ENCODE peak calls at places on chromosome 6, in six cellular contexts. M is left ventricle myocardium inferior, X is brain microvascular endothelial cell, U is fibroblast of lung, Q is ovary, O is IMR-90. L is an unnamed sample.

GRCh38 chr6:157106487-157106886 is 216.8 kb downstream of the TMEM242 start:
- DNase-seq in M (no peak), X (peak; percentile 74), U (peak; percentile 51), Q (no peak), O (peak; percentile 78), L (no peak)

GRCh38 chr6:96923871-96924493 is 546 bp upstream of the KLHL32 start:
- DNase-seq in M (no peak), X (no peak), U (no peak), Q (no peak), O (no peak), L (no peak)

GRCh38 chr6:5164092-5164491 is 79.0 kb downstream of the PPP1R3G start:
- DNase-seq in M (no peak), X (no peak), U (no peak), Q (no peak), O (no peak), L (no peak)

GRCh38 chr6:116363759-116364158 is 7.0 kb upstream of the DSE start:
- DNase-seq in M (no peak), X (no peak), U (peak; percentile 40), Q (no peak), O (peak; percentile 38), L (no peak)

GRCh38 chr6:56992703-56993102 is 37.8 kb downstream of the BEND6 start:
- DNase-seq in M (no peak), X (no peak), U (no peak), Q (no peak), O (peak; percentile 3), L (no peak)

GRCh38 chr6:81515562-81516453 is 236.7 kb downstream of the TENT5A start:
- DNase-seq in M (no peak), X (no peak), U (peak; percentile 79), Q (peak; percentile 18), O (peak; percentile 47), L (peak; percentile 50)

GRCh38 chr6:105135907-105136432 is 43.8 kb downstream of the POPDC3 start:
- DNase-seq in M (no peak), X (peak; percentile 2), U (peak; percentile 24), Q (no peak), O (peak; percentile 22), L (no peak)

GRCh38 chr6:11493979-11494378 is 43.6 kb upstream of the TMEM170B start:
- DNase-seq in M (no peak), X (no peak), U (no peak), Q (no peak), O (no peak), L (no peak)

GRCh38 chr6:11277275-11278206 is 45.1 kb upstream of the NEDD9 start:
- DNase-seq in M (no peak), X (peak; percentile 71), U (peak; percentile 64), Q (peak; percentile 29), O (peak; percentile 82), L (peak; percentile 74)

DNA sequence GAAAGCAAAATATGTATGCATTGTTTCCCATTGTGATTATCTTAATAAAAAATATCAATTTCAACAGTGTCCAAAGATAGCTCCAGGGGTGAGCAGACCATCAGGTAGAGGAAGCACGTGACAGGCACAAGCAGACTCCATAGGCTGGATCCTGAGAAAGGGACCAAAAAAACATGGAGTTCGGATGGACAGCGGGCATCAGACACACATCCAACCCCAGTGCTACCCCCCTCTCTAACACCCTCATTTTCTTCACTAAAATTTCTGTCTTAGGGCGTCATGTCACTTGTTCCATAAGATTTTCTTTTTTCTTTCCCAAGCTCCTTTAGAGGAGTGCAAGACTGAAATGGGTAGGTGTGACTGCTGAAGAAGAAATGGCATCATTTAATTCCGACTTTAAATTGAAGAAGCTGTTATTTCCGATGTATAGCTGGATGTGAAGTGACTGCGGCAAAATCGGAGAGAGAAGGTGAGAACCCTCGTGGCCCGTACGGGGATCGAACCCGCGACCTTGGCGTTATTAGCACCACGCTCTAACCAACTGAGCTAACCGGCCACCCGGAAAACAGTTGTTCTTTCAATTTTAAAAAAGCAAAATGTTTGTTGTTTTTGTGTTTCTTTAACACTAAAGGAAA is 10.3 kb upstream of the PRSS16 start:
- DNase-seq in M (no peak), X (peak; percentile 85), U (peak; percentile 43), Q (no peak), O (peak; percentile 77), L (no peak)
- H3K4me3 ChIP-seq in M (no peak overlapping the region), X (peak overlapping the region; percentile 45), U (no peak overlapping the region), Q (no peak overlapping the region), O (no peak overlapping the region), L (no peak overlapping the region)

GRCh38 chr6:108161724-108162282 is 4.0 kb upstream of the NR2E1 start:
- DNase-seq in M (no peak), X (no peak), U (no peak), Q (no peak), O (no peak), L (no peak)

GRCh38 chr6:108163644-108164536 is 1.9 kb upstream of the NR2E1 start:
- DNase-seq in M (no peak), X (no peak), U (no peak), Q (no peak), O (no peak), L (no peak)

GRCh38 chr6:108164815-108165706 is 761 bp upstream of the NR2E1 start:
- DNase-seq in M (no peak), X (no peak), U (no peak), Q (no peak), O (no peak), L (no peak)

GRCh38 chr6:108164537-108164814 is 1.3 kb upstream of the NR2E1 start:
- DNase-seq in M (no peak), X (no peak), U (no peak), Q (no peak), O (no peak), L (no peak)

DNA sequence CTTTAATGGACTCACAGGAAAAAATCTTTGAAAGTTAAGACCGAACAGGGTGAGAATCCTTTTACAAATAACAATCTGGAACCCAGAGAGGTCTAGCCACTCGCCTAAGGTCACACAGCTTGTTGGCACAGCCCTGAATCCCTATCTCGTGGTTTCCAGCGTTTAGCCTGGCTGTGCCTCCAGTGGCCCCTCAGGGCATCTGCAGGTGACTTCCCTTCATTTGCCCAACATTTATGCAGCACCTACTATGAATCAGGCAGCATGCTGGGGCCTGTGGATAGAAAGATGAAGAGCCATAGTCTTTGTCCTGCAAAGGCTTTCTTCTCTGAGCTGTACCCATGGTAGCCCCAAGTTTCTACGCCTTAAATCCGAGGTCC is 2.6 kb upstream of the NR2E1 start:
- DNase-seq in M (no peak), X (no peak), U (no peak), Q (no peak), O (no peak), L (no peak)
- TF ChIP-seq CTCF in M (no peak), X (peak; percentile 18), U (no peak), Q (no peak), O (no peak), L (no peak)

DNA sequence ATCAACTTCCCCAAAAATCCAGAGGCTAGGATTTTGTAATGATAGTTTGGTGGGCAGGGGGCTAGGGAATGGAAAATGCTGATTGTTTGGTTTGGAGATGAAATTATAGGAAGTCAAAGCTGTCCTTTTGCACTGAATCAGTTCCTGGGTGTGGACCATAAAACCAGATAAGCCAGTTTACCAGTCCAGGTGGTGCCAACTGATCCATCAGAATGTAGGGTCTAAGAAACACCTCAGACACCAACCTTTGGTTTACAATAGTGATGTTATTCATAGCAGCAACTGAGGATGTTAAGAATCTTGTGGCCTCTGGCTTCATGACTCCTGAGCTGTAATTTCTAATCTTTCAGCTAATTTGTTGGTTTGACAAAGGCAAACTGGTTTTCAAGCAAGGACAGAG is 496.6 kb upstream of the EPHA7 start:
- DNase-seq in M (no peak), X (no peak), U (no peak), Q (no peak), O (no peak), L (no peak)
- H3K27me3 ChIP-seq in M (no peaks in the 10 kb centered on the region), X (no peaks in the 10 kb centered on the region), U (no peaks in the 10 kb centered on the region), Q (no peaks in the 10 kb centered on the region), O (no peaks in the 10 kb centered on the region), L (no peaks in the 10 kb centered on the region)

DNA sequence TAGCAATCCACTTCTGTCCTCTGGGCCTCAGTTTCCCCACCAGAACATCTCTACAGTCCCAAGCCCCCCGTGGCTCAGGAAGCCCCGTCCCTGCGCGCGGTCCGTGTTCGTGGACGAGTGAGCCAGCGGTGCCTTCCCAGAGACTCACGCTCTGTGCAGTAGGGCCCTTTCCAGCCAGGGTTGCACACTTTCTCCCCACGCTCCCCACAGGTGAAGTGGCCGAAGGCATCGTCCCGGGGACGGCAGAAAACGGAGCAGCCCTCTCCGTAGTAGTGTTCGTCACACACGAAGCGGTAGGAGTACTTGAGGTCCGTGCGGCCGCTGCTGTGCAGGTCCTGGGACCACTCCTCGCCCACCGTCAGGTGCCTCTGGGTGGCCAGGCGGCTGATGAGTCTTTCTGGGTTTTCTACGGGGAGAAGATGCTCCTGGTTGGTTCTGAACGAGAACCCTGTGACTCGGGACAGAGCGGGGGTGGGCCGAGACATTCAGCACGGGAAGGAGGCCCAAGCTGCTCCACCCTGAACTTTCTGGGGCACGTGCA is 2.7 kb downstream of the DLL1 start:
- DNase-seq in M (no peak), X (no peak), U (no peak), Q (no peak), O (no peak), L (no peak)
- H3K4me3 ChIP-seq in M (peak overlapping the region; percentile 90), X (no peak overlapping the region), U (no peak overlapping the region), Q (no peak overlapping the region), O (no peak overlapping the region), L (no peak overlapping the region)

GRCh38 chr6:140893432-140893831 is 1239.3 kb upstream of the GJE1 start:
- DNase-seq in M (no peak), X (no peak), U (no peak), Q (no peak), O (no peak), L (no peak)
- TF ChIP-seq CTCF in M (no peak), X (no peak), U (no peak), Q (no peak), O (no peak), L (no peak)

DNA sequence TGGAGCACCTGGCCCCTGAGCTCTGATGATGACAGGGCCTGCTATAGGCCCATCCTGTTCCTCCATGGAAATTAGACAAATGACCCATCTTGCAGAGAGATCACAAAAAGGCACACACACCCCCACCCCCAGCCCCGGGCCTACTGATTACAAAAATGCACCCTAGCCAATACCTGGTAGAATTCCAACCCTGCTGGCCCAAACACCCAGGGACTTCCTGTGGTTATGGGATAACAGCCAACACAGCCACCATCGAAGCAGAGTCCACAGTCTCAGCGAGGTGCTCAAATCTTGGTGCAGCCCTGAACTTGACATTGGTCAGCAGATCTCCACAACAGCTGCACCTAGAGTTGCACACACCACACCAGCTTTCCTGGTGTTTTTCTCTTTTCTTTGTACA is 17.0 kb downstream of the NCR2 start:
- DNase-seq in M (no peak), X (no peak), U (no peak), Q (no peak), O (no peak), L (no peak)
- H3K27me3 ChIP-seq in M (peaks cover 62% of the 10 kb centered on the region), X (peaks cover 9% of the 10 kb centered on the region), U (no peaks in the 10 kb centered on the region), Q (no peaks in the 10 kb centered on the region), O (peaks cover 22% of the 10 kb centered on the region), L (peaks cover 7% of the 10 kb centered on the region)

GRCh38 chr6:170291271-170292110 is 613 bp upstream of the DLL1 start:
- DNase-seq in M (peak; percentile 78), X (no peak), U (no peak), Q (peak; percentile 45), O (no peak), L (no peak)
- H3K4me3 ChIP-seq in M (peak overlapping the region; percentile 90), X (peak overlapping the region; percentile 29), U (peak overlapping the region; percentile 2), Q (peak overlapping the region; percentile 40), O (peak overlapping the region; percentile 26), L (peak overlapping the region; percentile 35)

DNA sequence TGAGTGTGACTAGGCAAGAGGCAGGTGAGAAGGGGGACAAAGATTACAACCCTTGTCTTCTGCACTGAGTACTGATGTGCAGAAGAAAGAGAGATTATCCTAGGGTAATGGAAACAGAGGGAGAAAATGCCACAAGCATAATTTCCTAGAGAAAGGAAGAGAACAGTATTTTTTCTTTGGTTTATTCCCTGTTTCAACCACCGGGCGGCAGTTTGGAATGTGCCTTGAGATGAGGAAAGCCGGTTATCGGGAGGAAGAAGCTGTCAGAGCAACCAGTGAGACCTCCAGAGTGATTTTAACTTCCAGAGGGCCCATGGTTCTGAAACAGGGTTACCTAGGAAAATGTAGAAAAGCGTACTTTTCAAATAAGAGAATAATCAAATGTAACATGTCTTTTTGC is 121.4 kb downstream of the REV3L start:
- DNase-seq in M (no peak), X (peak; percentile 54), U (peak; percentile 51), Q (peak; percentile 31), O (peak; percentile 43), L (no peak)
- TF ChIP-seq CTCF in M (peak; percentile 53), X (peak; percentile 69), U (peak; percentile 63), Q (no peak), O (peak; percentile 52), L (peak; percentile 48)

L was measured in BJ.